ENCODE peak calls at places on chromosomes 7 and 10, in nine cellular contexts. N is fibroblast of lung; P is foreskin fibroblast; F is adrenal gland; M is T-helper 17 cell; V is T1000; X is stimulated activated effector memory CD8-positive, alpha-beta T cell treated with anti-CD3 and anti-CD28 coated beads, Interleukin-12 subunit alpha, Interleukin-12 subunit beta, amount 100 ng/mL, for 72 hours; H is stimulated activated CD8-positive, alpha-beta memory T cell treated with anti-CD3 and anti-CD28 coated beads, Interleukin-15, amount 100 ng/mL, for 1 hour; D is HEK293T. T is an unnamed sample.

GRCh38 chr7:1103009-1103788 is 15.3 kb downstream of the GPER1 start:
- DNase-seq in P (no peak), F (no peak), H (no peak), M (no peak), X (peak; percentile 82), V (no peak), D (no peak), N (no peak), T (no peak)

GRCh38 chr10:12513775-12514663 is 164.7 kb downstream of the CAMK1D start:
- DNase-seq in M (no peak), P (no peak), H (no peak), D (no peak), X (no peak), V (no peak), F (no peak), N (peak; percentile 23), T (no peak)

GRCh38 chr7:141242568-141242967 is 168.7 kb downstream of the TMEM178B start:
- DNase-seq in F (no peak), V (no peak), D (no peak), N (no peak), P (no peak), X (no peak), M (no peak), H (no peak), T (no peak)

GRCh38 chr7:143499246-143499645 is 21.6 kb downstream of the TAS2R41 start:
- DNase-seq in V (no peak), D (no peak), X (no peak), N (no peak), P (peak; percentile 67), F (peak; percentile 42), M (no peak), H (no peak), T (no peak)

GRCh38 chr10:71316081-71316785 is 2.8 kb upstream of the SLC29A3 start:
- DNase-seq in N (no peak), X (no peak), F (no peak), D (no peak), H (no peak), M (no peak), V (no peak), P (peak; percentile 19), T (no peak)

GRCh38 chr10:77949167-77949566 is 22.6 kb upstream of the DLG5 start:
- DNase-seq in M (no peak), X (no peak), D (no peak), F (no peak), N (peak; percentile 21), P (peak; percentile 77), H (no peak), V (peak; percentile 45), T (peak; percentile 94)

GRCh38 chr10:122618461-122619165 is 58.1 kb downstream of the DMBT1 start:
- DNase-seq in V (no peak), H (no peak), M (no peak), F (no peak), D (no peak), N (no peak), X (no peak), P (no peak), T (no peak)

GRCh38 chr10:14588084-14588937 is 186.4 kb downstream of the FAM107B start:
- DNase-seq in X (no peak), D (no peak), V (peak; percentile 100), M (no peak), N (peak; percentile 97), P (peak; percentile 98), H (no peak), F (no peak), T (peak; percentile 60)

GRCh38 chr7:47248797-47249196 is 333.1 kb downstream of the TNS3 start:
- DNase-seq in H (no peak), P (no peak), V (no peak), M (no peak), X (no peak), D (no peak), N (no peak), F (no peak), T (no peak)

GRCh38 chr10:5594271-5595036 is 69.7 kb downstream of the CALML3 start:
- DNase-seq in X (no peak), M (no peak), P (peak; percentile 93), N (peak; percentile 35), F (no peak), D (no peak), H (no peak), V (no peak), T (no peak)

GRCh38 chr7:137933270-137934017 is 68.4 kb downstream of the CREB3L2 start:
- DNase-seq in P (peak; percentile 86), X (no peak), F (no peak), M (no peak), H (no peak), D (no peak), N (peak; percentile 73), V (no peak), T (no peak)

GRCh38 chr10:48775206-48775517 is 90.5 kb downstream of the WDFY4 start:
- DNase-seq in H (no peak), N (no peak), F (no peak), M (no peak), P (no peak), D (no peak), X (peak; percentile 10), V (no peak), T (no peak)

GRCh38 chr7:75623390-75624133 is 115.2 kb downstream of the HIP1 start:
- DNase-seq in M (no peak), D (no peak), P (peak; percentile 33), V (no peak), N (no peak), F (no peak), H (no peak), X (no peak), T (no peak)

GRCh38 chr10:6507311-6507710 is 72.8 kb downstream of the PRKCQ start:
- DNase-seq in X (no peak), F (no peak), P (no peak), D (no peak), V (no peak), N (no peak), M (no peak), H (no peak), T (no peak)

GRCh38 chr7:102296514-102296913 is 9.8 kb downstream of the SH2B2 start:
- DNase-seq in F (no peak), P (no peak), H (no peak), V (no peak), X (no peak), M (no peak), N (no peak), D (no peak), T (no peak)

GRCh38 chr7:121604627-121605296 is 208.7 kb upstream of the FAM3C start:
- DNase-seq in X (no peak), P (peak; percentile 2), H (no peak), M (no peak), D (no peak), N (peak; percentile 8), V (peak; percentile 25), F (no peak), T (no peak)

GRCh38 chr7:89927762-89928161 is 226.5 kb upstream of the STEAP1 start:
- DNase-seq in P (no peak), H (no peak), V (no peak), D (no peak), X (no peak), M (no peak), N (no peak), F (no peak), T (no peak)

GRCh38 chr10:119450606-119451304 is 91.8 kb downstream of the RGS10 start:
- DNase-seq in H (no peak), V (no peak), F (no peak), N (peak; percentile 27), M (no peak), X (no peak), P (peak; percentile 46), D (no peak), T (peak; percentile 47)

GRCh38 chr7:139619367-139619657 is 95.8 kb downstream of the CLEC2L start:
- DNase-seq in V (no peak), N (peak; percentile 86), F (no peak), M (no peak), H (no peak), P (peak; percentile 83), D (no peak), X (no peak), T (no peak)

GRCh38 chr10:21516270-21517131 is 9.0 kb downstream of the SKIDA1 start:
- DNase-seq in N (peak; percentile 78), H (no peak), M (peak; percentile 43), P (peak; percentile 86), D (no peak), V (peak; percentile 99), F (peak; percentile 68), X (peak; percentile 61), T (peak; percentile 52)

GRCh38 chr7:12091164-12091563 is 119.9 kb upstream of the TMEM106B start:
- DNase-seq in M (no peak), H (no peak), N (no peak), X (no peak), D (no peak), V (no peak), P (no peak), F (no peak), T (no peak)

GRCh38 chr7:7399707-7400106 is 136.0 kb downstream of the COL28A1 start:
- DNase-seq in P (no peak), X (no peak), N (no peak), D (no peak), M (no peak), H (no peak), F (no peak), V (no peak), T (no peak)

GRCh38 chr7:116582806-116583444 is 58.1 kb downstream of the CAV1 start:
- DNase-seq in D (no peak), H (no peak), F (no peak), P (peak; percentile 91), X (no peak), V (peak; percentile 54), N (peak; percentile 40), M (no peak), T (no peak)

GRCh38 chr10:49791100-49791499 is 29.0 kb upstream of the OGDHL start:
- DNase-seq in P (no peak), N (no peak), D (no peak), M (no peak), H (no peak), V (no peak), X (no peak), F (no peak), T (no peak)

GRCh38 chr10:75492151-75492550 is 60.7 kb downstream of the LRMDA start:
- DNase-seq in N (no peak), P (no peak), F (no peak), D (no peak), M (no peak), V (no peak), H (no peak), X (no peak), T (no peak)

GRCh38 chr7:66326501-66327180 is 121.5 kb downstream of the TPST1 start:
- DNase-seq in M (no peak), P (peak; percentile 71), F (no peak), X (no peak), D (no peak), V (no peak), H (no peak), N (peak; percentile 92), T (no peak)

GRCh38 chr7:17989546-17989945 is 38.1 kb downstream of the PRPS1L1 start:
- DNase-seq in F (no peak), D (no peak), P (peak; percentile 52), N (peak; percentile 17), V (no peak), H (no peak), M (no peak), X (no peak), T (no peak)

GRCh38 chr7:83111391-83111790 is 51.3 kb downstream of the PCLO start:
- DNase-seq in H (no peak), D (no peak), V (no peak), X (no peak), N (no peak), F (no peak), M (no peak), P (no peak), T (no peak)

GRCh38 chr10:64486149-64486548 is 964.9 kb downstream of the REEP3 start:
- DNase-seq in N (peak; percentile 63), X (no peak), D (no peak), P (no peak), V (no peak), M (no peak), F (no peak), H (no peak), T (no peak)

GRCh38 chr10:11539191-11539868 is 72.1 kb downstream of the USP6NL start:
- DNase-seq in F (no peak), M (no peak), H (no peak), X (no peak), P (peak; percentile 55), N (peak; percentile 67), D (no peak), V (no peak), T (no peak)

GRCh38 chr7:16509829-16510228 is 16.8 kb upstream of the LRRC72 start:
- DNase-seq in N (no peak), P (no peak), F (no peak), H (no peak), M (no peak), X (no peak), V (no peak), D (no peak), T (no peak)